ENCODE peak calls at places on chromosomes 7 and 10, in six cellular contexts. X, S, Q, C, U and B are unnamed samples.
A peak's percentile ranks its signal among the peaks of the same experiment; 100 is the strongest.

GRCh38 chr10:128277267-128277666 is 151.0 kb upstream of the MKI67 start:
- DNase-seq in C (no peak), X (no peak), U (no peak), Q (no peak), S (no peak), B (no peak)

GRCh38 chr10:124225468-124226270 is 132.3 kb upstream of the CHST15 start:
- DNase-seq in Q (peak; percentile 81), C (no peak), X (no peak), S (no peak), U (no peak), B (no peak)

GRCh38 chr10:34498821-34499220 is 316.3 kb downstream of the PARD3 start:
- DNase-seq in Q (no peak), S (no peak), U (no peak), C (no peak), X (peak; percentile 15), B (no peak)

GRCh38 chr7:22430457-22430856 is 69.5 kb downstream of the STEAP1B start:
- DNase-seq in Q (no peak), U (no peak), C (peak; percentile 97), X (peak; percentile 9), S (no peak), B (peak; percentile 83)

GRCh38 chr10:113424984-113425383 is 127.9 kb upstream of the HABP2 start:
- DNase-seq in S (no peak), X (no peak), C (no peak), U (no peak), Q (no peak), B (no peak)

GRCh38 chr10:93110472-93111146 is 36.9 kb downstream of the CYP26A1 start:
- DNase-seq in S (no peak), X (no peak), U (no peak), Q (no peak), C (no peak), B (no peak)

GRCh38 chr10:58201704-58202103 is 66.0 kb downstream of the IPMK start:
- DNase-seq in X (no peak), Q (no peak), C (no peak), U (no peak), S (no peak), B (no peak)

GRCh38 chr7:155228894-155229293 is 68.8 kb upstream of the INSIG1 start:
- DNase-seq in U (no peak), C (no peak), X (no peak), Q (no peak), S (no peak), B (no peak)

GRCh38 chr10:11856678-11857077 is 33.5 kb downstream of the PROSER2 start:
- DNase-seq in S (no peak), C (no peak), U (no peak), Q (no peak), X (peak; percentile 14), B (no peak)

GRCh38 chr10:72263613-72264241 is 10.0 kb upstream of the DDIT4 start:
- DNase-seq in S (no peak), X (no peak), C (peak; percentile 96), Q (peak; percentile 79), U (no peak), B (no peak)

GRCh38 chr10:57898231-57898630 is 369.5 kb downstream of the IPMK start:
- DNase-seq in U (no peak), X (no peak), C (peak; percentile 11), S (no peak), Q (no peak), B (no peak)

GRCh38 chr10:111872591-111872990 is 311.0 kb downstream of the GPAM start:
- DNase-seq in S (no peak), C (peak; percentile 17), X (no peak), Q (no peak), U (no peak), B (no peak)

GRCh38 chr10:25493122-25493893 is 318.5 kb downstream of the GPR158 start:
- DNase-seq in U (peak; percentile 50), S (no peak), C (peak; percentile 91), X (peak; percentile 66), Q (no peak), B (peak; percentile 0)

GRCh38 chr10:93777092-93777491 is 19.4 kb downstream of the LGI1 start:
- DNase-seq in S (no peak), C (no peak), U (no peak), Q (no peak), X (no peak), B (no peak)

GRCh38 chr7:99459087-99459486 is 6.9 kb downstream of the ATP5MF start:
- DNase-seq in Q (peak; percentile 85), C (no peak), X (no peak), S (no peak), U (no peak), B (no peak)

GRCh38 chr7:50782376-50783208 is at the start of gene GRB10:
- DNase-seq in Q (no peak), U (no peak), C (no peak), S (peak; percentile 83), X (peak; percentile 36), B (peak; percentile 20)

GRCh38 chr7:137871173-137871915 is 24.6 kb upstream of the DGKI start:
- DNase-seq in Q (no peak), X (no peak), S (no peak), C (no peak), U (no peak), B (no peak)

GRCh38 chr7:98964596-98964995 is 86.3 kb downstream of the TRRAP start:
- DNase-seq in Q (no peak), X (no peak), S (no peak), U (no peak), C (no peak), B (no peak)

GRCh38 chr10:29512460-29512974 is 122.3 kb downstream of the SVIL start:
- DNase-seq in S (no peak), C (no peak), U (no peak), Q (no peak), X (no peak), B (no peak)

GRCh38 chr10:47261121-47261520 is 38.9 kb upstream of the GDF10 start:
- DNase-seq in U (no peak), Q (peak; percentile 48), S (peak; percentile 22), X (no peak), C (no peak), B (no peak)

GRCh38 chr7:149477494-149478443 is 16.9 kb upstream of the ZNF777 start:
- DNase-seq in C (no peak), X (no peak), Q (no peak), U (no peak), S (no peak), B (no peak)

GRCh38 chr10:132443998-132444876 is 47.2 kb downstream of the PWWP2B start:
- DNase-seq in U (no peak), X (no peak), Q (no peak), S (peak; percentile 71), C (no peak), B (no peak)

GRCh38 chr10:10778959-10779358 is 238.7 kb upstream of the CELF2 start:
- DNase-seq in U (no peak), X (no peak), S (no peak), C (no peak), Q (no peak), B (peak; percentile 47)

GRCh38 chr7:116209561-116210070 is 723 bp upstream of the TES start:
- DNase-seq in X (no peak), Q (no peak), C (no peak), U (no peak), S (no peak), B (peak; percentile 22)

GRCh38 chr7:94510582-94511456 is 1.2 kb downstream of the CASD1 start:
- DNase-seq in C (peak; percentile 20), S (no peak), Q (peak; percentile 72), X (peak; percentile 30), U (no peak), B (peak; percentile 2)

GRCh38 chr7:45359781-45360180 is 202.2 kb downstream of the RAMP3 start:
- DNase-seq in U (no peak), X (no peak), Q (no peak), S (no peak), C (no peak), B (no peak)

GRCh38 chr7:5557920-5558401 is 134.3 kb upstream of the TNRC18 start:
- DNase-seq in C (peak; percentile 41), X (peak; percentile 25), Q (peak; percentile 62), U (no peak), S (no peak), B (peak; percentile 11)

GRCh38 chr7:35025391-35025870 is 11.9 kb downstream of the DPY19L1 start:
- DNase-seq in X (no peak), S (no peak), C (no peak), U (no peak), Q (no peak), B (no peak)

GRCh38 chr7:35022725-35023124 is 14.6 kb downstream of the DPY19L1 start:
- DNase-seq in U (no peak), C (no peak), S (no peak), X (no peak), Q (no peak), B (no peak)

GRCh38 chr7:35029311-35029710 is 8.0 kb downstream of the DPY19L1 start:
- DNase-seq in X (no peak), C (no peak), S (no peak), Q (no peak), U (no peak), B (no peak)

GRCh38 chr7:35024298-35024697 is 13.0 kb downstream of the DPY19L1 start:
- DNase-seq in C (no peak), X (no peak), Q (no peak), S (no peak), U (no peak), B (no peak)

GRCh38 chr7:35026154-35026553 is 11.1 kb downstream of the DPY19L1 start:
- DNase-seq in Q (no peak), C (peak; percentile 52), X (no peak), S (no peak), U (peak; percentile 54), B (no peak)
- H4K20me1 ChIP-seq in Q (peaks cover 37% of the 10 kb centered on the region), C (no peaks in the 10 kb centered on the region), X (no peaks in the 10 kb centered on the region), S (peaks cover 2% of the 10 kb centered on the region), U (peaks cover 4% of the 10 kb centered on the region), B (no peaks in the 10 kb centered on the region)

DNA sequence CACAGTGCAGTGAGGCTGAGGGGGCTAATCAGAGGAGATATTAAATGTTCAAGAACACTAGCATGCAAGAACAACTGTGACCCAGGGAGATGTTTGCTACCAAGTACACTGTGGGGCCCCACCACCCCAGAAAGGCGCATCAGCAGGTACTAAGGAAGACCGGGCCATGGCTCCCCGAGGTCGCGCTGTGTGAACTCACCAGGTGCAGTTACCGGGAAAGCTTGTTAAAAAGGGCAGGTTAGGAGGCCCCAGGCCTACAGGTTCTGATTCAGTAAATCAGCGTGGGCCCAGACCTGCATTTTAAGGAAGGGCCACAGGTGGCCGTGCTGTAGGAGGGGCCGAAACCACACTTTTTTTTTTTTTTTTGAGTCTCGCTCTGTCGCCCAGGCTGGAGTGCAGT is 54.6 kb downstream of the TMEM209 start:
- DNase-seq in X (no peak), U (no peak), Q (peak; percentile 54), C (no peak), S (peak; percentile 54), B (no peak)
- H4K20me1 ChIP-seq in X (no peaks in the 10 kb centered on the region), U (no peaks in the 10 kb centered on the region), Q (no peaks in the 10 kb centered on the region), C (no peaks in the 10 kb centered on the region), S (no peaks in the 10 kb centered on the region), B (no peaks in the 10 kb centered on the region)

GRCh38 chr7:66771795-66772194 is 31.3 kb downstream of the RABGEF1 start:
- DNase-seq in C (no peak), Q (no peak), S (no peak), U (no peak), X (no peak), B (no peak)
- H4K20me1 ChIP-seq in C (no peaks in the 10 kb centered on the region), Q (no peaks in the 10 kb centered on the region), S (no peaks in the 10 kb centered on the region), U (no peaks in the 10 kb centered on the region), X (no peaks in the 10 kb centered on the region), B (peaks cover 57% of the 10 kb centered on the region)

DNA sequence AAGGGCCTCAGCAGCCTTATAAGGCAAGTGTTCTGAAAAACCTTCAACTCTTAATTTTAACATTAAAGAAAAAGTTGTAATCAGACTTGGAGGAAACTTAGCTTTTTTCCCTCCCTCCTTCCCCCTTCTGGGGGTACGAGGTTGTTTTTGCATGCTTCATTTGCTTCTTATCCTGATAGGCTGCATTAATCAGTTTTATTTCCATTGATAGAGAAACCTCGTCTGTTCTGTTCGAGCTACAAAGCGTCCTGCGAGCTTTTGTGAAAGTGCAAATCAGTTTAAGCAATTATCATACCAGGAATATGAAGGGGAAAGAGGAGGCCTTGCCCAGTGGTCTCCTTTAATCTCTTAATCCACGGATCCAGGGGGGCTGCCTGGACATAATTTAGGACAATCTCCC is 7.5 kb downstream of the EMX2 start:
- DNase-seq in X (no peak), S (no peak), Q (no peak), C (no peak), U (no peak), B (no peak)
- H4K20me1 ChIP-seq in X (no peaks in the 10 kb centered on the region), S (peaks cover 46% of the 10 kb centered on the region), Q (no peaks in the 10 kb centered on the region), C (peaks cover 3% of the 10 kb centered on the region), U (no peaks in the 10 kb centered on the region), B (no peaks in the 10 kb centered on the region)